ENCODE peak calls at places on chromosomes 16 and 17, in six cellular contexts. F is H9, O is stomach, Y is AG09309, M is kidney epithelial cell, R is neural crest cell. Z is an unnamed sample.

GRCh38 chr16:68070811-68071546 is 14.2 kb upstream of the NFATC3 start:
- DNase-seq in O (no peak), M (no peak), Y (no peak), R (no peak), F (no peak), Z (no peak)

GRCh38 chr16:24208710-24209109 is 47.4 kb upstream of the CACNG3 start:
- DNase-seq in Y (no peak), R (no peak), O (no peak), M (no peak), F (peak; percentile 55), Z (peak; percentile 69)

GRCh38 chr17:29291163-29291752 is 2.7 kb downstream of the NUFIP2 start:
- DNase-seq in M (peak; percentile 19), R (peak; percentile 14), O (no peak), Y (peak; percentile 41), F (no peak), Z (no peak)

GRCh38 chr16:30368122-30368791 is 2.0 kb downstream of the TBC1D10B start:
- DNase-seq in R (no peak), Y (no peak), M (no peak), O (no peak), F (no peak), Z (no peak)

GRCh38 chr17:59425085-59425901 is 93.8 kb downstream of the YPEL2 start:
- DNase-seq in M (no peak), R (no peak), Y (no peak), O (no peak), F (no peak), Z (peak; percentile 31)

GRCh38 chr17:7307686-7308624 is 527 bp downstream of the EIF5A start:
- DNase-seq in F (peak; percentile 68), O (peak; percentile 51), M (no peak), R (peak; percentile 20), Y (no peak), Z (peak; percentile 60)

GRCh38 chr16:87076950-87077749 is 240.0 kb downstream of the C16orf95 start:
- DNase-seq in Y (no peak), O (peak; percentile 69), F (peak; percentile 86), R (peak; percentile 51), M (no peak), Z (peak; percentile 73)

GRCh38 chr17:30600062-30600829 is 123.0 kb downstream of the GOSR1 start:
- DNase-seq in M (peak; percentile 42), R (peak; percentile 75), Y (no peak), F (peak; percentile 93), O (peak; percentile 85), Z (peak; percentile 84)

GRCh38 chr17:4998666-4999428 is 1.1 kb downstream of the KIF1C start:
- DNase-seq in M (no peak), R (no peak), F (no peak), Y (no peak), O (peak; percentile 53), Z (no peak)

GRCh38 chr16:67406628-67407027 is 9.6 kb downstream of the ZDHHC1 start:
- DNase-seq in M (no peak), O (no peak), R (no peak), Y (peak; percentile 55), F (no peak), Z (no peak)

GRCh38 chr16:10613771-10614485 is 33.5 kb upstream of the EMP2 start:
- DNase-seq in Y (no peak), M (no peak), R (no peak), O (no peak), F (no peak), Z (no peak)

GRCh38 chr16:59154295-59154694 is 420.2 kb upstream of the GOT2 start:
- DNase-seq in O (no peak), Y (no peak), M (no peak), R (no peak), F (no peak), Z (no peak)

GRCh38 chr17:1039511-1040215 is 42.7 kb downstream of the TIMM22 start:
- DNase-seq in O (peak; percentile 75), M (no peak), Y (no peak), R (peak; percentile 40), F (peak; percentile 62), Z (no peak)

GRCh38 chr17:2156666-2157065 is 101.8 kb downstream of the HIC1 start:
- DNase-seq in Y (no peak), R (no peak), M (no peak), F (no peak), O (no peak), Z (no peak)

GRCh38 chr17:73474370-73474988 is 162.7 kb upstream of the CDC42EP4 start:
- DNase-seq in O (peak; percentile 79), R (no peak), Y (peak; percentile 0), M (no peak), F (no peak), Z (peak; percentile 76)

GRCh38 chr16:19437280-19437679 is 19.6 kb downstream of the TMC5 start:
- DNase-seq in M (no peak), O (peak; percentile 46), F (no peak), Y (no peak), R (no peak), Z (no peak)

GRCh38 chr17:33982872-33983271 is 272.2 kb upstream of the CCL2 start:
- DNase-seq in M (no peak), O (no peak), Y (no peak), F (no peak), R (no peak), Z (no peak)

GRCh38 chr17:51059781-51060180 is 60.9 kb downstream of the SPAG9 start:
- DNase-seq in M (no peak), F (no peak), O (no peak), Y (no peak), R (no peak), Z (no peak)

GRCh38 chr17:5526821-5527598 is 40.6 kb downstream of the MIS12 start:
- DNase-seq in M (peak; percentile 98), Y (peak; percentile 87), F (no peak), R (peak; percentile 48), O (no peak), Z (peak; percentile 88)

GRCh38 chr17:50539762-50540440 is 7.1 kb upstream of the SPATA20 start:
- DNase-seq in Y (no peak), M (no peak), O (peak; percentile 60), R (no peak), F (peak; percentile 89), Z (no peak)

GRCh38 chr16:63702981-63703590 is 1418.8 kb downstream of the CDH11 start:
- DNase-seq in F (peak; percentile 59), R (no peak), O (peak; percentile 53), M (peak; percentile 37), Y (no peak), Z (no peak)

GRCh38 chr17:72504783-72505182 is 384.0 kb downstream of the SOX9 start:
- DNase-seq in Y (no peak), O (no peak), M (no peak), R (no peak), F (no peak), Z (no peak)

GRCh38 chr17:71460943-71461342 is 659.9 kb upstream of the SOX9 start:
- DNase-seq in R (peak; percentile 22), Y (no peak), M (no peak), F (no peak), O (peak; percentile 44), Z (peak; percentile 27)

GRCh38 chr17:60639019-60639330 is 38.7 kb upstream of the BCAS3 start:
- DNase-seq in R (no peak), Y (no peak), O (no peak), M (no peak), F (no peak), Z (no peak)
- TF ChIP-seq CTCF in R (peak; percentile 2), Y (no peak), O (no peak), M (no peak), F (no peak), Z (no peak)

DNA sequence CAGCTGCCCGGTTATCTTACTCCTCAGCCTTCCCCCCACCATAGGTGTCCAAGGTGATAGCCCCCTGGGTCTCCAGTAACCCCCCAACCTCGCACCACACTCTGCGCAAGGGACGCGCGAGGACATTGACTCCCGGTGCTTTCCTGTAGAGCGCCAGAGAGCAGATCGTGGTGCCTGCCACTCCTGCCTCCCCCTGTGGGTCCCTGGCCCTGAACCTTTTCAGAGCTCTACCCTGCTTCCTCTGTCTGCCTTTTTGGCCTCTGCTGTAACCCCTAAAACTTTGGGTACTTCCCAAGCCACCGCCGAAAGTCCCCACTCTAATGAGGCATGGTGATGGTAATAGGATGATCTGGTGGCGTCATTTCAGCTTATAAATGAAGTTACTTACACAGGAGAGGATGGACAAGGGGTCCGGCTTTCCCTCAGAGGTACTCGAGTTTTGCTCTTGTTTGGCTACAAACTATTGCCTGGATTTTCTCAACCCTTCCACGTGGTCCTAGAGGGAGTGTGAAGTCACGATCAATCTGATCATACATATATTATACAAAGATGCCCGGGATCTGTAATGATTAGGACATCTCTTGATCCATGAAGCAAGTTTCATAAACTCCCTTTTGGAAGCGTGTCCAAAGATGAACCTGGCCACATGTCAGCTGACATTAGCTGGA is 2.1 kb upstream of the CDH11 start:
- DNase-seq in Y (no peak), M (no peak), O (no peak), F (no peak), R (no peak), Z (no peak)
- TF ChIP-seq CTCF in Y (no peak), M (no peak), O (no peak), F (no peak), R (no peak), Z (no peak)

DNA sequence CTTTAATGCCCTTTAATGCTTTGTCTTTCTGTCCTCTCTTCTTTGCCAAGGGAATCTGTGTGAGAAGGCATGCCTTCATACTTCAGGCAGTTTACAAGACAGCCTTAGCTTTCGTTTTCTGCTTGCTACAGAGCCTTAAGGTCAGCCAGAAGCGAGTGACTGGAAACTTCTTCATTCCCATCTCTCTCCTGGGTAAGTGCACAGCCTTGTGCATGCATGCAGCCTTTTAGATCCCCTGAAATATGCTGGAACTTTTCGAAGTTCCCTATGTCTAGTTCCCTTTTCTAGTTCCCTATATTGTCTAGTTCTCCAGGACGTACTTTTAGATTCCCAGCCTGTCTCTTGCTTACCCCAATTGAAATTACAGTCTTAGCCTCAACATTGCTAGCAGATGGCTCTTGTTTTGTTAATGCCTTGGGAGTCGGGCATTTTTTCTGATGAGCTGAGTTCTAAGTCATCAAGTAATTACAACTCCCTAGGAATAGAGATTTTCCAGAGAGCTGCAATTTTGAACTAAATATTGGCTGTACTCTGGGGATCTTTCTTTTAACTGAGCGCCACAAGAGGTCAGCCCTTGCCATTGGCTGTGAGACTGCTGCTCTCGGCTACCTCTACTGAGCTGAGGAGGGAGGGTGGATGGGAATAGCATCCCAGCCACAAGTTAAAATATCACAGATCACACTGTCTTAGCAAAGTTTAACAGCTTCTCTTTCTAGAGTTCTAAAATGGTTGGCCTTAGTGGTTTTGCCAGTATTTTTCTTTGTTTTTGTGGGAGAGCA is 22.7 kb upstream of the PPM1D start:
- DNase-seq in F (peak; percentile 45), Y (no peak), O (no peak), M (no peak), R (no peak), Z (no peak)
- TF ChIP-seq CTCF in F (no peak), Y (peak; percentile 23), O (no peak), M (no peak), R (no peak), Z (no peak)

GRCh38 chr16:54903047-54903446 is 27.6 kb upstream of the IRX5 start:
- DNase-seq in R (no peak), M (no peak), F (no peak), Y (no peak), O (no peak), Z (no peak)

GRCh38 chr16:54901606-54902005 is 29.1 kb upstream of the IRX5 start:
- DNase-seq in M (no peak), O (no peak), R (no peak), Y (no peak), F (no peak), Z (no peak)

DNA sequence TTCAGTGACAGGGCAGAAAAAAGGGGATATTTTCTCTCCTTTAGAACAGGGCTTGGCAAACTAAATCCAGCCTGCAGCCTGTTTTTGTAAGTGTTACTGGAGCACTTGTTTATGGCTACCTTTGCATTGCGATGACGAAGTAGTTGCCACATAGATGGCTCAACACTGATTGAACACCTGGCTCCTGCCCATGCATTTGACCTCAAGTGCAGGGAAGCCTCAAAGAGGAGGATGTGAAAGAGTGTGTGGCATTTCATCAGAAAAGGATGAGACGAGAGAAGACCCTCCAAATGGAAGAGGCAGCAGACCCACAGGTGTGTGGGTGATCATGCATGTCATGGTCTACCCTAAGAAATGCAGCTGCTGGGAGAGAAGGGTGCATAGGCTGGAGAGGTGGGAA is 32.7 kb upstream of the IRX5 start:
- DNase-seq in Y (no peak), R (no peak), O (no peak), M (no peak), F (no peak), Z (no peak)
- TF ChIP-seq CTCF in Y (no peak), R (no peak), O (no peak), M (no peak), F (no peak), Z (no peak)